ENCODE peak calls at places on chromosomes 13 and 19, in six cellular contexts. M is aorta, E is activated T-cell treated with anti-CD3 and anti-CD28 coated beads for 1 hour, G is hepatocyte, D is right atrium auricular region, X is lung. C is an unnamed sample.
A peak's percentile ranks its signal among the peaks of the same experiment; 100 is the strongest.

GRCh38 chr19:47239610-47240296 is 8.8 kb upstream of the BBC3 start:
- DNase-seq in E (peak; percentile 46), M (peak; percentile 93), D (no peak), G (peak; percentile 69), X (no peak), C (no peak)

GRCh38 chr13:30847697-30848307 is 58.3 kb upstream of the MEDAG start:
- DNase-seq in G (peak; percentile 57), M (no peak), E (no peak), X (no peak), D (no peak), C (no peak)

GRCh38 chr19:41296323-41296935 is 13.5 kb upstream of the CCDC97 start:
- DNase-seq in G (no peak), X (no peak), M (no peak), E (no peak), D (no peak), C (no peak)

GRCh38 chr19:41795031-41795461 is 1.3 kb upstream of the CEACAM3 start:
- DNase-seq in E (peak; percentile 36), M (no peak), G (peak; percentile 65), X (peak; percentile 70), D (no peak), C (no peak)

GRCh38 chr13:75305057-75305456 is 176.9 kb downstream of the TBC1D4 start:
- DNase-seq in M (no peak), G (no peak), E (no peak), X (no peak), D (no peak), C (no peak)

GRCh38 chr13:45369116-45369515 is 28.1 kb upstream of the TPT1 start:
- DNase-seq in M (no peak), D (no peak), G (no peak), E (no peak), X (no peak), C (no peak)

GRCh38 chr19:6854758-6855157 is 32.6 kb upstream of the ADGRE1 start:
- DNase-seq in D (no peak), M (no peak), E (no peak), G (no peak), X (no peak), C (no peak)

GRCh38 chr13:110363009-110363408 is 55.9 kb downstream of the COL4A2 start:
- DNase-seq in D (no peak), E (no peak), M (peak; percentile 88), G (no peak), X (no peak), C (no peak)

C was measured in sciatic nerve.